ENCODE peak calls at places on chromosomes 1 and 21, in eight cellular contexts. S, T, N, L, V, B, D and H are unnamed samples.

GRCh38 chr1:53344921-53345838 is 17.3 kb upstream of the LRP8 start:
- DNase-seq in S (no peak), T (no peak), N (no peak), L (no peak), V (no peak), B (no peak), D (peak), H (no peak)

GRCh38 chr1:156668801-156669637 is 8.2 kb downstream of the NES start:
- DNase-seq in S (no peak), T (no peak), N (no peak), L (no peak), V (no peak), B (no peak), D (no peak), H (no peak)

GRCh38 chr1:67969446-67969845 is 81.0 kb downstream of the DIRAS3 start:
- DNase-seq in S (no peak), T (no peak), N (no peak), L (no peak), V (no peak), B (no peak), D (no peak), H (no peak)

GRCh38 chr1:100250264-100250663 is 630 bp upstream of the DBT start:
- DNase-seq in S (no peak), T (no peak), N (no peak), L (no peak), V (no peak), B (no peak), D (no peak), H (no peak)

GRCh38 chr1:93756656-93757055 is 75.0 kb upstream of the BCAR3 start:
- DNase-seq in S (no peak), T (no peak), N (no peak), L (no peak), V (no peak), B (no peak), D (no peak), H (no peak)

GRCh38 chr1:42801832-42802483 is 15.0 kb upstream of the ERMAP start:
- DNase-seq in S (no peak), T (no peak), N (no peak), L (no peak), V (no peak), B (no peak), D (no peak), H (no peak)

GRCh38 chr1:176183618-176184017 is 23.5 kb downstream of the COP1 start:
- DNase-seq in S (no peak), T (no peak), N (no peak), L (no peak), V (no peak), B (no peak), D (no peak), H (no peak)

GRCh38 chr21:36615274-36615964 is 83.5 kb upstream of the SIM2 start:
- DNase-seq in S (no peak), T (no peak), N (no peak), L (no peak), V (no peak), B (no peak), D (no peak), H (no peak)

GRCh38 chr21:34020005-34020847 is 53.2 kb upstream of the MRPS6 start:
- DNase-seq in S (no peak), T (no peak), N (no peak), L (no peak), V (no peak), B (peak), D (peak), H (no peak)

GRCh38 chr1:107692580-107693345 is 272.2 kb downstream of the VAV3 start:
- DNase-seq in S (no peak), T (no peak), N (no peak), L (no peak), V (no peak), B (no peak), D (no peak), H (no peak)

GRCh38 chr1:3676581-3677410 is 24.5 kb downstream of the TP73 start:
- DNase-seq in S (no peak), T (no peak), N (no peak), L (no peak), V (no peak), B (no peak), D (peak), H (no peak)

GRCh38 chr1:89545264-89546038 is 20.8 kb downstream of the LRRC8B start:
- DNase-seq in S (no peak), T (no peak), N (no peak), L (no peak), V (no peak), B (no peak), D (no peak), H (no peak)

GRCh38 chr1:33228935-33229487 is 27.3 kb upstream of the ZNF362 start:
- DNase-seq in S (no peak), T (no peak), N (no peak), L (peak), V (peak), B (peak), D (no peak), H (no peak)

GRCh38 chr1:242219298-242219901 is 220.5 kb upstream of the MAP1LC3C start:
- DNase-seq in S (no peak), T (no peak), N (no peak), L (no peak), V (no peak), B (no peak), D (no peak), H (no peak)

GRCh38 chr1:230711245-230711644 is 2.7 kb downstream of the AGT start:
- DNase-seq in S (no peak), T (no peak), N (no peak), L (no peak), V (no peak), B (no peak), D (no peak), H (no peak)

GRCh38 chr21:23008803-23009202 is 2010.6 kb downstream of the NCAM2 start:
- DNase-seq in S (no peak), T (no peak), N (no peak), L (no peak), V (no peak), B (no peak), D (no peak), H (no peak)

GRCh38 chr1:16393255-16394177 is 26.5 kb downstream of the SZRD1 start:
- DNase-seq in S (no peak), T (no peak), N (no peak), L (no peak), V (no peak), B (no peak), D (no peak), H (no peak)

GRCh38 chr1:53076721-53077598 is 14.9 kb downstream of the PODN start:
- DNase-seq in S (no peak), T (no peak), N (no peak), L (no peak), V (no peak), B (no peak), D (no peak), H (peak)

GRCh38 chr1:157390646-157391045 is 161.7 kb downstream of the FCRL5 start:
- DNase-seq in S (no peak), T (no peak), N (no peak), L (peak), V (no peak), B (no peak), D (no peak), H (no peak)

GRCh38 chr1:241130881-241131280 is 226.1 kb downstream of the RGS7 start:
- DNase-seq in S (no peak), T (no peak), N (no peak), L (no peak), V (no peak), B (no peak), D (no peak), H (no peak)

GRCh38 chr1:212077028-212077427 is 41.5 kb downstream of the DTL start:
- DNase-seq in S (no peak), T (no peak), N (no peak), L (no peak), V (no peak), B (no peak), D (no peak), H (no peak)

GRCh38 chr1:66764994-66765578 is 12.8 kb downstream of the DYNLT5 start:
- DNase-seq in S (peak), T (peak), N (peak), L (peak), V (peak), B (peak), D (peak), H (no peak)

GRCh38 chr1:29162476-29163138 is 19.1 kb downstream of the SRSF4 start:
- DNase-seq in S (no peak), T (no peak), N (no peak), L (no peak), V (no peak), B (no peak), D (no peak), H (no peak)

GRCh38 chr1:177979272-177979671 is 9.4 kb upstream of the SEC16B start:
- DNase-seq in S (no peak), T (no peak), N (no peak), L (no peak), V (no peak), B (no peak), D (no peak), H (no peak)

GRCh38 chr1:30087465-30087864 is 635.9 kb downstream of the MATN1 start:
- DNase-seq in S (no peak), T (peak), N (no peak), L (no peak), V (no peak), B (no peak), D (no peak), H (no peak)

GRCh38 chr1:100866041-100866900 is 28.4 kb downstream of the EXTL2 start:
- DNase-seq in S (no peak), T (no peak), N (no peak), L (no peak), V (no peak), B (peak), D (peak), H (no peak)

GRCh38 chr1:5990913-5991783 is 1.1 kb downstream of the NPHP4 start:
- DNase-seq in S (no peak), T (no peak), N (no peak), L (no peak), V (no peak), B (peak), D (peak), H (no peak)

GRCh38 chr1:8903908-8904650 is 25.6 kb upstream of the ENO1 start:
- DNase-seq in S (peak), T (peak), N (no peak), L (peak), V (peak), B (peak), D (no peak), H (peak)

GRCh38 chr1:68962711-68963110 is 465.8 kb upstream of the DEPDC1 start:
- DNase-seq in S (no peak), T (no peak), N (no peak), L (no peak), V (no peak), B (no peak), D (no peak), H (no peak)

GRCh38 chr1:3292868-3293562 is 161.4 kb upstream of the ARHGEF16 start:
- DNase-seq in S (no peak), T (peak), N (no peak), L (no peak), V (no peak), B (no peak), D (no peak), H (no peak)

GRCh38 chr1:187415065-187415464 is 586.3 kb downstream of the PLA2G4A start:
- DNase-seq in S (no peak), T (no peak), N (no peak), L (no peak), V (no peak), B (no peak), D (no peak), H (no peak)

GRCh38 chr1:47554901-47555300 is 117.1 kb downstream of the FOXD2 start:
- DNase-seq in S (no peak), T (no peak), N (no peak), L (no peak), V (no peak), B (no peak), D (no peak), H (no peak)

GRCh38 chr1:145695781-145696629 is 11.2 kb downstream of the PDZK1 start:
- DNase-seq in S (no peak), T (no peak), N (no peak), L (no peak), V (no peak), B (peak), D (no peak), H (no peak)

GRCh38 chr1:230860617-230861384 is 7.5 kb downstream of the C1orf198 start:
- DNase-seq in S (no peak), T (no peak), N (no peak), L (no peak), V (no peak), B (no peak), D (no peak), H (no peak)

GRCh38 chr1:68175621-68176398 is 56.5 kb downstream of the WLS start:
- DNase-seq in S (no peak), T (peak), N (no peak), L (no peak), V (no peak), B (peak), D (no peak), H (no peak)

GRCh38 chr1:225451840-225452515 is 24.1 kb upstream of the LBR start:
- DNase-seq in S (no peak), T (no peak), N (no peak), L (no peak), V (peak), B (no peak), D (no peak), H (no peak)

GRCh38 chr1:12496154-12496961 is 121.7 kb downstream of the DHRS3 start:
- DNase-seq in S (no peak), T (no peak), N (no peak), L (no peak), V (no peak), B (peak), D (no peak), H (no peak)

GRCh38 chr1:110606784-110607662 is 865 bp upstream of the KCNA2 start:
- DNase-seq in S (no peak), T (no peak), N (no peak), L (no peak), V (no peak), B (no peak), D (no peak), H (no peak)

GRCh38 chr1:3772027-3772714 is 378 bp upstream of the SMIM1 start:
- DNase-seq in S (no peak), T (peak), N (peak), L (no peak), V (peak), B (peak), D (peak), H (peak)

GRCh38 chr1:15027515-15027948 is 126.0 kb upstream of the TMEM51 start:
- DNase-seq in S (peak), T (peak), N (no peak), L (peak), V (peak), B (peak), D (peak), H (peak)

DNA sequence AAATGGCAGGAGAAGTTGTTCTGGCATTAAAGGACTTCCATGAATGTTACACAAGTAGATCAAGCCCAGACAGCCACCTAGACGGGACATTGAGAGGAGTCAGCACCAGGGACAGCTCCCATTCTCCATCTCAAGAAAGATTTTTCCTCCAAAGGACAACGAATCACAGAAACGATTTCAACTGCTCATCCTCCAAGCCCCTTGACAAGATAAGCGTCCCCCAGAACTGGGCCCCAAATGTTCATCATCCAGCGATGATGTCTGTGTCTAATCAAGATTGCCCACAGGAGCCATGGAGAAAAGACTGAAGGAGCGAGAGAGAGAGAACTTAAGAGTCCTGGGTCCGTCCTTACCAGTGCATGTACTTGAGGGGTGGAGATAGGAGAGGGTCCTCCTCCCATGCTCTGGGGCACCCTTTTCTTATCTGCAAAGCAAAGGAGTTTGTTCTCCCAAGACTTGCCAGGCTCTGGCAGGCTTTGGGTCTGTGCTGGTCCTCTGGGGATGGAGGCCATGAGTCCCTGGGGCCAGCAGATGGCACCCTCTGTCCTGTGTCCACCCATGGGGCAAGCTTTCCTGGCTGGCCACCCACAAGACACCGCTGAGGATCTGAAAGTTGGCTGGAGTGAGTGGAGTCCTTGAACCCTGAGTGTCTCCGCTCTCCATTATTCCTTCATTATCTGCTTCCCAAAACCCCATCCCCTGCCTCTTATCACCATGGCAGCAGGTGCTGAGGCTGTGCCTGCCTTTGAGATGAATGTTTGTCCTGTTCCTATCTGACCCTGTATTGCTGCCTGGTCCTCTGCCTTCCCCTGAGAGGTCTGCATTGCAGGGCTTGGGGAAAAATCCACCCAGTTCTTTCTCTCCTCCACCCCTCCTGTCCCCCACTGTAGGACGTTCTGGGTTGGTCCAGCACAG is 164.6 kb downstream of the ACTL8 start:
- DNase-seq in S (no peak), T (peak), N (no peak), L (peak), V (no peak), B (peak), D (no peak), H (peak)
- TF ChIP-seq CTCF in S (peak), T (no peak), N (no peak), L (peak), V (no peak), B (peak), D (no peak), H (no peak)

DNA sequence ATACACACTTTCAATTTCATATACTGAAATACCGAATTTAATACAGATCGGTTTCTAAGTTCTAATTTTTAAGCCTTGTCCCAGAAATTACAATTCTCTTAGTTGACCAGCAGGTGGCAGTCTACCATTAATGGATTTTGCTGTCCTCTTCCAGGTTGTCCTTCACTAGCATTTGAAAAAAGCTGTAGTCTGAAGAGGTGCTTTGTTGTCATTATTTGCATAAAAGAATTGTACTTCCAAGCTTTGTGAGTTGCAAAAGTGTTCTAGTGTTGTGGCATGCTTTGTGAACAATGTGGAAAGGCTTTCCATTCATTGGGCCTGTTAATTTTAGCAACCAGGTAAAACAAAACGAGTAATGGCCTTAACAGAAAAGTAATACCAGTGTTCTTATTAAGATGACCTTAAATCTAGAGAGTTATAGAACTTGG is 193.6 kb downstream of the RPS6KC1 start:
- DNase-seq in S (no peak), T (peak), N (no peak), L (peak), V (no peak), B (peak), D (peak), H (no peak)
- TF ChIP-seq CTCF in S (peak), T (peak), N (peak), L (peak), V (peak), B (peak), D (peak), H (peak)

DNA sequence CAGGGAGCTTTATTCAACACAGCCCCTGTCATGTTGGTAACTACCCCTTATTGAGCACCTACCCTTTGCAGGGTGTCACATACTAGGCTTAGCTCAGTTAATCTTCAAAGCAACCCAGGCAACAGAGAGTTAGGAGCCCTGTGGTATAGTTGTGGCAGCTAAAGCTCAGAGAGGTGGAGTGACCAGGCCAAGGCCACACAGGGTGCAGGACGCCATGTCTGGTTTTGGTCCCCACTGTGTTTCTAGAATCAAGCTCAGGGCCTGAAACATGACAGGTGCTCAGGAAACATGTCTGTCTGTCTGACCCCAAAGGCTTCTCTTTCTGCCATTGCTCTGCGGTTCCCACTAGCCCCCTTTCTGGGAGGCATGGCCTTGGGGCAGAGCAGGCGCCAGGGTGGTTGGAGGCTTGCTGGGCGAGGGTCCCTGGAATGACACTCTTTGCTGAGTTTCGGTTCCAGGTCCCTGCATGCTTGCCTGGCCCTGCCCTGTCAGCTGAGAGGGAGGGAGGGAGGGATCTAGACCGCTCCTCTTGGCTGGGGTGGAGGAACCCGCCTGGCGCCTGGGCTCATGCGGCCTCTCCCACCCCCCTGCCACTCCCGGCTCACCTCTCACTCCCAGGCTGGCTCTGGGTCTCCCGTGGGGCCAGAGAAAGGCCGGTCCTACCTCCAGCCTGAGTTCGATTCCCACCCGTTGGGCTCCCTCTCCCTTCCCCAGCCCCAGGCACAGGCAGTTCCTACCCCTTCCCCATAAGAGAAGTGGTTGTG is 18.8 kb upstream of the IFNLR1 start:
- DNase-seq in S (no peak), T (no peak), N (no peak), L (no peak), V (no peak), B (no peak), D (no peak), H (no peak)
- TF ChIP-seq CTCF in S (no peak), T (no peak), N (no peak), L (no peak), V (no peak), B (no peak), D (no peak), H (no peak)

DNA sequence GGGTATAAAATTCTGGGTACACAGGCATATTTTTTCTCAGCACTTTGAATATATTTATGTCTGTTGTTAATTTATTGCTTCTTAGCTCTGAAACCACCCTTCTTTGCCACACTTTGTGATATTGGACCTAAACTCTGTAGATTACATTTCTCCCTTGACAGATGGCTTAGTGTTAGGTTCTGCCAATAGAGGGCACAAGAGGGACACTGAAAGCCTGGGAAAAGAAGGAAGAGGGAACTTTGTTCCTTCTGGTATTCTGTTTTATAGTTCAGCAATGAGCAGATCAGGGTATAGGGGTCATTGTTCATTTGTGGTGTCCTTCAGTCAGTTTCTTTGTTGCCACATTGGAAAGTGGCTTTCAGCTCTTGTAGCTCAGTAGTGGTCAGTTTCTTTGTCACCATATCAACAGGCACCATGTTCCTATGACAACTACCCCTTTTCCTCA is 423.5 kb upstream of the PROX1 start:
- DNase-seq in S (no peak), T (peak), N (no peak), L (no peak), V (no peak), B (peak), D (no peak), H (no peak)
- TF ChIP-seq CTCF in S (peak), T (peak), N (no peak), L (no peak), V (no peak), B (peak), D (peak), H (no peak)

GRCh38 chr21:46347791-46348381 is 23.9 kb downstream of the PCNT start:
- DNase-seq in S (no peak), T (no peak), N (no peak), L (no peak), V (no peak), B (peak), D (no peak), H (no peak)
- TF ChIP-seq CTCF in S (no peak), T (no peak), N (no peak), L (no peak), V (no peak), B (peak), D (no peak), H (no peak)